ENCODE peak calls at places on chromosome 3, in ten cellular contexts. T is omental fat pad, N is endothelial cell, L is cardiac fibroblast, J is fibroblast of lung, O is brain microvascular endothelial cell, G is mesothelial cell of epicardium, X is IMR-90, U is Peyer's patch, M is adrenal gland. S is an unnamed sample.

GRCh38 chr3:195170521-195170920 is 100.4 kb downstream of the XXYLT1 start:
- DNase-seq in T (no peak), N (no peak), L (no peak), J (no peak), O (no peak), G (no peak), X (no peak), U (no peak), M (no peak), S (no peak)

GRCh38 chr3:16404349-16404895 is 109.1 kb downstream of the RFTN1 start:
- DNase-seq in T (no peak), N (no peak), L (no peak), J (no peak), O (no peak), G (no peak), X (no peak), U (no peak), M (no peak), S (no peak)

GRCh38 chr3:47394867-47395266 is 14.0 kb downstream of the PTPN23 start:
- DNase-seq in T (no peak), N (no peak), L (no peak), J (no peak), O (no peak), G (no peak), X (peak), U (no peak), M (no peak), S (no peak)

GRCh38 chr3:71345429-71346027 is 238.0 kb downstream of the FOXP1 start:
- DNase-seq in T (no peak), N (no peak), L (peak), J (peak), O (no peak), G (no peak), X (peak), U (no peak), M (no peak), S (no peak)

GRCh38 chr3:47413751-47414150 is 32.9 kb downstream of the PTPN23 start:
- DNase-seq in T (no peak), N (no peak), L (no peak), J (no peak), O (no peak), G (no peak), X (no peak), U (no peak), M (no peak), S (no peak)

GRCh38 chr3:42654331-42655201 is 1.1 kb downstream of the ZBTB47 start:
- DNase-seq in T (no peak), N (peak), L (peak), J (peak), O (no peak), G (peak), X (peak), U (no peak), M (peak), S (no peak)

GRCh38 chr3:181230258-181230657 is 240.7 kb upstream of the DNAJC19 start:
- DNase-seq in T (no peak), N (no peak), L (no peak), J (no peak), O (no peak), G (no peak), X (no peak), U (no peak), M (no peak), S (no peak)

GRCh38 chr3:140403559-140403958 is 274.3 kb upstream of the TRIM42 start:
- DNase-seq in T (no peak), N (no peak), L (no peak), J (no peak), O (no peak), G (no peak), X (no peak), U (no peak), M (no peak), S (no peak)

GRCh38 chr3:71057526-71057894 is 526.0 kb downstream of the FOXP1 start:
- DNase-seq in T (no peak), N (no peak), L (no peak), J (no peak), O (no peak), G (no peak), X (peak), U (no peak), M (no peak), S (no peak)

GRCh38 chr3:99430348-99431134 is 207.9 kb upstream of the COL8A1 start:
- DNase-seq in T (no peak), N (no peak), L (no peak), J (no peak), O (no peak), G (no peak), X (peak), U (no peak), M (no peak), S (no peak)

GRCh38 chr3:160180581-160181216 is 44.5 kb upstream of the C3orf80 start:
- DNase-seq in T (no peak), N (peak), L (peak), J (peak), O (no peak), G (no peak), X (no peak), U (no peak), M (no peak), S (no peak)

GRCh38 chr3:150830094-150830681 is 67.2 kb upstream of the SIAH2 start:
- DNase-seq in T (no peak), N (no peak), L (no peak), J (no peak), O (no peak), G (no peak), X (no peak), U (no peak), M (no peak), S (peak)
- TF ChIP-seq CTCF in T (no peak), N (no peak), L (no peak), J (no peak), O (peak), G (no peak), X (no peak), U (no peak), M (no peak), S (peak)

GRCh38 chr3:110533089-110533488 is 538.5 kb upstream of the NECTIN3 start:
- DNase-seq in T (no peak), N (no peak), L (peak), J (peak), O (no peak), G (no peak), X (peak), U (no peak), M (peak), S (no peak)
- TF ChIP-seq CTCF in T (no peak), N (no peak), L (no peak), J (no peak), O (no peak), G (no peak), X (no peak), U (no peak), M (no peak), S (no peak)

GRCh38 chr3:171828852-171829770 is 14.0 kb upstream of the TMEM212 start:
- DNase-seq in T (no peak), N (no peak), L (peak), J (no peak), O (no peak), G (no peak), X (no peak), U (no peak), M (no peak), S (no peak)

GRCh38 chr3:171831936-171832335 is 11.2 kb upstream of the TMEM212 start:
- DNase-seq in T (no peak), N (no peak), L (peak), J (peak), O (no peak), G (no peak), X (peak), U (no peak), M (no peak), S (no peak)

GRCh38 chr3:171827836-171828458 is 15.2 kb upstream of the TMEM212 start:
- DNase-seq in T (no peak), N (no peak), L (no peak), J (no peak), O (no peak), G (no peak), X (no peak), U (no peak), M (no peak), S (no peak)

GRCh38 chr3:171827385-171827784 is 15.8 kb upstream of the TMEM212 start:
- DNase-seq in T (no peak), N (no peak), L (no peak), J (no peak), O (no peak), G (no peak), X (no peak), U (no peak), M (no peak), S (no peak)

DNA sequence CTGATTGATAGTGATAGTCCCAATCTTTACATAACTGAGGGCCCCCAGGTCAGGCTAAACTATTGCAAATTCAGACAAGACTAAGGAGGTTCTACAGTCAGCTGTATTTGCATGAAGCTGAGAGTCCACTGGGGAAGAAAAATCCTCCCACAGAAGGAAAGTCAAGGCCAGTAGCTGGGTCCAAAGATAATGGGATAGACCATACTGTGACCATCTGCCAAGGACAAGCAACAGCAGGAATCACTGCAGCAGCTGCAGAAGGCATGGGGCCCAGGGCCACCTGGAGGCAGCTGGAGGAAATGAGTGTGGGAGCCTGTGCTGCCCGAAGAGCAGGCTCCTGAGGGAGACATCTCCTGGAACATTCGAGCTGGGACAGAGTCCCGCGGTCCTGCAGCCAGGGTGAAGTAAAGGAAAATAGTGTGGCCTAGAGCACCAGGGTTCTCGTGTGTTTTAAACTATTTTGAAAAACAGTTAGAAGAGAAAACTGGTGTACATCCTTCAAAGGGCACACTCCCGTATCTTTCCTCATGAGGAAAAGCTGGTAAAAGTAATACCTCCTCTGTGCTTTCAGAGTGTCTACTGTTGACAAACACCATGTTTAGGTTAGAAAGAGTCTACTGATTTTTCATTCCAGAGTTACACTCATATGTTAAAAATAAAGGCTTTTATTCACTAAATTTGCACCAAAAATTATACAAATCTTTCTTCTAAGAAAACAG is 13.1 kb upstream of the TMEM212 start:
- DNase-seq in T (no peak), N (peak), L (peak), J (peak), O (peak), G (peak), X (peak), U (peak), M (peak), S (peak)
- TF ChIP-seq CTCF in T (no peak), N (peak), L (peak), J (peak), O (peak), G (peak), X (peak), U (peak), M (peak), S (peak)

GRCh38 chr3:37114251-37115145 is 59.9 kb downstream of the LRRFIP2 start:
- DNase-seq in T (no peak), N (no peak), L (peak), J (peak), O (no peak), G (no peak), X (peak), U (no peak), M (no peak), S (no peak)

GRCh38 chr3:37117548-37117947 is 56.8 kb downstream of the LRRFIP2 start:
- DNase-seq in T (no peak), N (no peak), L (no peak), J (no peak), O (no peak), G (no peak), X (no peak), U (no peak), M (no peak), S (no peak)

GRCh38 chr3:37115451-37115850 is 58.9 kb downstream of the LRRFIP2 start:
- DNase-seq in T (no peak), N (no peak), L (peak), J (peak), O (peak), G (no peak), X (peak), U (no peak), M (no peak), S (no peak)

GRCh38 chr3:37118163-37118562 is 56.2 kb downstream of the LRRFIP2 start:
- DNase-seq in T (no peak), N (no peak), L (no peak), J (no peak), O (no peak), G (no peak), X (no peak), U (no peak), M (no peak), S (no peak)

DNA sequence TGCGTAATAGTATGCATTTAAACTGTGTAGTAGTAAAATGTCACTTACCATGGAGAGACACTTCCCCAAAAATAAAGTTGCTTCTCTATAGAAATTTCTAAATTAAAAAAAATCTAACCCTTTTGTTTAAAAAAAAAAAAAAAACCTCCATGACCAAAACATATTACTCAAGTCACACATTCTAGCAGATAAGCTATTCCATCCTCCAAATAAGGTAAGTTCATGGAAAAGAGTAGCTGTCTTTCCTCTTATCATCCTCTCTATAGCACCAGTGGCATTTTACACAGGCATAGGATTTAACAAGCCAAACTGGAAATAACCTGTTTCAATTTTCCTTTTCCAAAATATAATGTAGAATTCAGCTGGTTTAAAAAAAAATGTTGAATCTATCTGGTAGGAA is 57.4 kb downstream of the LRRFIP2 start:
- DNase-seq in T (no peak), N (no peak), L (no peak), J (no peak), O (no peak), G (no peak), X (no peak), U (no peak), M (no peak), S (no peak)
- TF ChIP-seq CTCF in T (no peak), N (no peak), L (no peak), J (no peak), O (no peak), G (no peak), X (no peak), U (no peak), M (no peak), S (no peak)

DNA sequence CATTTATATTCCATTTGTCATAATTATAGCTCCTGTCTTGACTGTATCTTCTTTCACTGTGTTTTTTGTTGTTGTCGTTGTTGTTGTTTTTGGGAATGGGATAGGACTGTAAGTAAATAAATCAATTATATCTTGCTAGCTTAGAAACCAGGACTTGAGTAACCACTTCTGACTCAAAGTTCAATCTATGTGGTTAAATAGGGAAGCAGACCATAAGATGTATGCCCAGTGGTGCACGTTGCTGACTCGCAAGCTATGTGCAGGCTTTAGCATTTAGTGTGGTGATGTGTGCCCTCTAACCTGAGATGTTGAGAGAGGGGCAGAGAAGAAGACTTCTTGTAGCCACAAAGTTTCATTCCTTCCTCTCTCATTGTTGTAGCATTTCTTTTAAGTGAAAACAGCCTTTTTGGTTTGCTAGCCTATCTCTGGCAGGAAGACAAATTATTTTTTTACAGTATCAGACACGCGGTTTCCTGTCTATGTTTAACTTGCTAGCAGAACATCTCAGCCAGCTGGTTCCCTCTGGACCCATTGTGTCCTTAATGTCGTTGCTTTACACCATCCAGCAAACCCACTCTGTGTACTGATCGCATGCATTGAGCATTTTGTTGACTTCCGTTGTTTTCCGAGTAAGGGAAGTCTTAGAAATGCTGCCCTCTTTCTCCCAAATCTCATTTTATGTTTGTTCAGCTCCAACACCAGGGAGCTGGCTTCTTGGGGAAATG is 52.1 kb downstream of the TGFBR2 start:
- DNase-seq in T (no peak), N (no peak), L (peak), J (peak), O (peak), G (no peak), X (peak), U (peak), M (no peak), S (peak)
- TF ChIP-seq CTCF in T (no peak), N (no peak), L (no peak), J (no peak), O (no peak), G (no peak), X (no peak), U (no peak), M (no peak), S (no peak)

GRCh38 chr3:197195326-197195725 is 103.1 kb downstream of the DLG1 start:
- DNase-seq in T (no peak), N (no peak), L (no peak), J (no peak), O (no peak), G (no peak), X (no peak), U (no peak), M (no peak), S (no peak)
- TF ChIP-seq CTCF in T (no peak), N (no peak), L (no peak), J (no peak), O (no peak), G (no peak), X (no peak), U (no peak), M (no peak), S (no peak)

DNA sequence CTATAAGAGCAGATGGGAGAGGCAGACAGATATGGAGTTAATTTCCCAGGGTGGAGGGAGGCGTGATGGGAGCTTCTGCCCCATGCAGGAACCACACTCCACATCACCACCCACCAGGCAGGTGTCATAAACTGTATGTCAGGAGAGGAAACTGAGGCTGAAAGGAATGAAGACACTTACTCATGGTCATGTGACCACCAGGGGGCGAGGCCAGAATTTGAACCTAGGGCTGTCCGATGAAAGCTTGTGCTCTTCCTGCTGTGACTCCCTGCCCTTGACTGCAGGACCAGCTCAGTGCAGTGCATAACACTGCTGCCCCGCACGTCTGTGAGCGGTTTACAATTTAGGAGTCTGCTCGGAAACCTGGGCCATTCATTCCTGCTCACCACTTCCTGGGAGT is 28.8 kb downstream of the NUP210 start:
- DNase-seq in T (no peak), N (no peak), L (no peak), J (no peak), O (no peak), G (no peak), X (no peak), U (no peak), M (no peak), S (peak)
- TF ChIP-seq CTCF in T (no peak), N (peak), L (no peak), J (no peak), O (no peak), G (peak), X (no peak), U (peak), M (no peak), S (peak)

S was measured in activated CD8-positive, alpha-beta T cell treated with anti-CD3 and anti-CD28 coated beads for 36 hours.